ENCODE peak calls at places on chromosome 12, in seven cellular contexts. One of them, this sample, is unnamed.

GRCh38 chr12:127035011-127035879 is 1231.7 kb upstream of the TMEM132C start:
- DNase-seq in uterus: no peak
- DNase-seq in GM12892: no peak
- DNase-seq in esophagus squamous epithelium: no peak
- DNase-seq in breast epithelium: no peak
- DNase-seq in A549: no peak
- DNase-seq in sigmoid colon: no peak
- DNase-seq in this sample: no peak

GRCh38 chr12:47819902-47820630 is at the start of gene HDAC7:
- DNase-seq in esophagus squamous epithelium: no peak
- DNase-seq in sigmoid colon: peak
- DNase-seq in uterus: peak
- DNase-seq in breast epithelium: peak
- DNase-seq in GM12892: peak
- DNase-seq in A549: peak
- DNase-seq in this sample: peak

GRCh38 chr12:77049767-77050353 is 15.5 kb downstream of the E2F7 start:
- DNase-seq in esophagus squamous epithelium: no peak
- DNase-seq in GM12892: no peak
- DNase-seq in breast epithelium: no peak
- DNase-seq in A549: peak
- DNase-seq in uterus: no peak
- DNase-seq in sigmoid colon: no peak
- DNase-seq in this sample: no peak

GRCh38 chr12:27064397-27065342 is 17.7 kb downstream of the C12orf71 start:
- DNase-seq in breast epithelium: no peak
- DNase-seq in sigmoid colon: no peak
- DNase-seq in esophagus squamous epithelium: no peak
- DNase-seq in A549: no peak
- DNase-seq in uterus: no peak
- DNase-seq in GM12892: no peak
- DNase-seq in this sample: no peak

GRCh38 chr12:110704750-110705149 is 15.8 kb upstream of the HVCN1 start:
- DNase-seq in uterus: no peak
- DNase-seq in esophagus squamous epithelium: no peak
- DNase-seq in sigmoid colon: no peak
- DNase-seq in breast epithelium: no peak
- DNase-seq in GM12892: no peak
- DNase-seq in A549: peak
- DNase-seq in this sample: no peak

GRCh38 chr12:96751626-96752025 is 155.4 kb upstream of the NEDD1 start:
- DNase-seq in esophagus squamous epithelium: no peak
- DNase-seq in GM12892: no peak
- DNase-seq in uterus: no peak
- DNase-seq in breast epithelium: no peak
- DNase-seq in sigmoid colon: no peak
- DNase-seq in A549: no peak
- DNase-seq in this sample: no peak

GRCh38 chr12:112900298-112901145 is 6.2 kb upstream of the OAS1 start:
- DNase-seq in breast epithelium: no peak
- DNase-seq in uterus: no peak
- DNase-seq in GM12892: no peak
- DNase-seq in esophagus squamous epithelium: no peak
- DNase-seq in A549: peak
- DNase-seq in sigmoid colon: no peak
- DNase-seq in this sample: peak

GRCh38 chr12:50077099-50077498 is 8.0 kb upstream of the SMARCD1 start:
- DNase-seq in uterus: no peak
- DNase-seq in esophagus squamous epithelium: no peak
- DNase-seq in breast epithelium: no peak
- DNase-seq in GM12892: no peak
- DNase-seq in A549: no peak
- DNase-seq in sigmoid colon: no peak
- DNase-seq in this sample: no peak

GRCh38 chr12:50419112-50419909 is 18.6 kb downstream of the LARP4 start:
- DNase-seq in esophagus squamous epithelium: no peak
- DNase-seq in sigmoid colon: no peak
- DNase-seq in GM12892: no peak
- DNase-seq in breast epithelium: no peak
- DNase-seq in uterus: no peak
- DNase-seq in A549: peak
- DNase-seq in this sample: no peak

GRCh38 chr12:96193725-96194571 is at the start of gene ELK3:
- DNase-seq in sigmoid colon: peak
- DNase-seq in GM12892: peak
- DNase-seq in esophagus squamous epithelium: no peak
- DNase-seq in uterus: peak
- DNase-seq in A549: peak
- DNase-seq in breast epithelium: no peak
- DNase-seq in this sample: peak

GRCh38 chr12:106907411-106907810 is 48.3 kb upstream of the TMEM263 start:
- DNase-seq in uterus: no peak
- DNase-seq in GM12892: no peak
- DNase-seq in sigmoid colon: no peak
- DNase-seq in A549: no peak
- DNase-seq in esophagus squamous epithelium: no peak
- DNase-seq in breast epithelium: no peak
- DNase-seq in this sample: no peak

GRCh38 chr12:50104614-50105366 is 982 bp downstream of the GPD1 start:
- DNase-seq in sigmoid colon: peak
- DNase-seq in uterus: peak
- DNase-seq in esophagus squamous epithelium: no peak
- DNase-seq in GM12892: no peak
- DNase-seq in breast epithelium: no peak
- DNase-seq in A549: no peak
- DNase-seq in this sample: no peak

GRCh38 chr12:96810057-96810456 is 97.0 kb upstream of the NEDD1 start:
- DNase-seq in breast epithelium: no peak
- DNase-seq in esophagus squamous epithelium: no peak
- DNase-seq in A549: peak
- DNase-seq in uterus: no peak
- DNase-seq in GM12892: no peak
- DNase-seq in sigmoid colon: no peak
- DNase-seq in this sample: no peak

GRCh38 chr12:13559318-13559978 is 362.9 kb downstream of the EMP1 start:
- DNase-seq in A549: no peak
- DNase-seq in sigmoid colon: no peak
- DNase-seq in breast epithelium: no peak
- DNase-seq in esophagus squamous epithelium: no peak
- DNase-seq in uterus: no peak
- DNase-seq in GM12892: no peak
- DNase-seq in this sample: no peak

GRCh38 chr12:115204957-115205754 is 521.2 kb upstream of the TBX3 start:
- DNase-seq in esophagus squamous epithelium: no peak
- DNase-seq in GM12892: no peak
- DNase-seq in breast epithelium: no peak
- DNase-seq in sigmoid colon: no peak
- DNase-seq in uterus: no peak
- DNase-seq in A549: peak
- DNase-seq in this sample: no peak

GRCh38 chr12:131074221-131075083 is 120.7 kb downstream of the ADGRD1 start:
- DNase-seq in breast epithelium: no peak
- DNase-seq in A549: no peak
- DNase-seq in uterus: peak
- DNase-seq in GM12892: no peak
- DNase-seq in sigmoid colon: peak
- DNase-seq in esophagus squamous epithelium: no peak
- DNase-seq in this sample: no peak

GRCh38 chr12:65712264-65713004 is 111.8 kb upstream of the HMGA2 start:
- DNase-seq in breast epithelium: no peak
- DNase-seq in sigmoid colon: no peak
- DNase-seq in GM12892: no peak
- DNase-seq in esophagus squamous epithelium: no peak
- DNase-seq in uterus: no peak
- DNase-seq in A549: no peak
- DNase-seq in this sample: no peak

GRCh38 chr12:45522227-45522626 is 207.3 kb upstream of the ARID2 start:
- DNase-seq in breast epithelium: no peak
- DNase-seq in sigmoid colon: no peak
- DNase-seq in GM12892: no peak
- DNase-seq in A549: no peak
- DNase-seq in uterus: no peak
- DNase-seq in esophagus squamous epithelium: no peak
- DNase-seq in this sample: no peak

GRCh38 chr12:67068204-67068731 is 200.9 kb upstream of the CAND1 start:
- DNase-seq in A549: peak
- DNase-seq in breast epithelium: no peak
- DNase-seq in uterus: peak
- DNase-seq in esophagus squamous epithelium: no peak
- DNase-seq in GM12892: no peak
- DNase-seq in sigmoid colon: no peak
- DNase-seq in this sample: no peak

GRCh38 chr12:52020539-52021336 is 14.0 kb downstream of the TAMALIN start:
- DNase-seq in breast epithelium: no peak
- DNase-seq in esophagus squamous epithelium: no peak
- DNase-seq in uterus: no peak
- DNase-seq in sigmoid colon: peak
- DNase-seq in GM12892: no peak
- DNase-seq in A549: peak
- DNase-seq in this sample: no peak

GRCh38 chr12:123113038-123113437 is 37.9 kb downstream of the PITPNM2 start:
- DNase-seq in esophagus squamous epithelium: no peak
- DNase-seq in A549: no peak
- DNase-seq in uterus: no peak
- DNase-seq in sigmoid colon: no peak
- DNase-seq in breast epithelium: no peak
- DNase-seq in GM12892: no peak
- DNase-seq in this sample: no peak

GRCh38 chr12:52524241-52524897 is 4.2 kb upstream of the KRT5 start:
- DNase-seq in sigmoid colon: no peak
- DNase-seq in breast epithelium: no peak
- DNase-seq in uterus: no peak
- DNase-seq in GM12892: no peak
- DNase-seq in esophagus squamous epithelium: no peak
- DNase-seq in A549: no peak
- DNase-seq in this sample: no peak

GRCh38 chr12:113853491-113853890 is 112.6 kb downstream of the RBM19 start:
- DNase-seq in esophagus squamous epithelium: no peak
- DNase-seq in sigmoid colon: no peak
- DNase-seq in A549: no peak
- DNase-seq in GM12892: no peak
- DNase-seq in uterus: no peak
- DNase-seq in breast epithelium: no peak
- DNase-seq in this sample: no peak

GRCh38 chr12:25690996-25691864 is 138.1 kb upstream of the LMNTD1 start:
- DNase-seq in uterus: no peak
- DNase-seq in GM12892: no peak
- DNase-seq in sigmoid colon: no peak
- DNase-seq in esophagus squamous epithelium: no peak
- DNase-seq in A549: no peak
- DNase-seq in breast epithelium: no peak
- DNase-seq in this sample: no peak

GRCh38 chr12:109635717-109636116 is 62.1 kb downstream of the MVK start:
- DNase-seq in A549: no peak
- DNase-seq in sigmoid colon: no peak
- DNase-seq in breast epithelium: no peak
- DNase-seq in GM12892: no peak
- DNase-seq in uterus: no peak
- DNase-seq in esophagus squamous epithelium: no peak
- DNase-seq in this sample: no peak
- TF ChIP-seq POLR2A in A549: no peak
- TF ChIP-seq POLR2A in sigmoid colon: no peak
- TF ChIP-seq POLR2A in breast epithelium: no peak
- TF ChIP-seq POLR2A in GM12892: no peak
- TF ChIP-seq POLR2A in uterus: no peak
- TF ChIP-seq POLR2A in esophagus squamous epithelium: no peak
- TF ChIP-seq POLR2A in this sample: no peak

GRCh38 chr12:57590892-57591566 is at the start of gene PIP4K2C:
- DNase-seq in sigmoid colon: peak
- DNase-seq in uterus: peak
- DNase-seq in esophagus squamous epithelium: no peak
- DNase-seq in breast epithelium: peak
- DNase-seq in A549: peak
- DNase-seq in GM12892: peak
- DNase-seq in this sample: peak
- TF ChIP-seq POLR2A in sigmoid colon: no peak
- TF ChIP-seq POLR2A in uterus: no peak
- TF ChIP-seq POLR2A in esophagus squamous epithelium: no peak
- TF ChIP-seq POLR2A in breast epithelium: peak
- TF ChIP-seq POLR2A in A549: peak
- TF ChIP-seq POLR2A in GM12892: peak
- TF ChIP-seq POLR2A in this sample: no peak

DNA sequence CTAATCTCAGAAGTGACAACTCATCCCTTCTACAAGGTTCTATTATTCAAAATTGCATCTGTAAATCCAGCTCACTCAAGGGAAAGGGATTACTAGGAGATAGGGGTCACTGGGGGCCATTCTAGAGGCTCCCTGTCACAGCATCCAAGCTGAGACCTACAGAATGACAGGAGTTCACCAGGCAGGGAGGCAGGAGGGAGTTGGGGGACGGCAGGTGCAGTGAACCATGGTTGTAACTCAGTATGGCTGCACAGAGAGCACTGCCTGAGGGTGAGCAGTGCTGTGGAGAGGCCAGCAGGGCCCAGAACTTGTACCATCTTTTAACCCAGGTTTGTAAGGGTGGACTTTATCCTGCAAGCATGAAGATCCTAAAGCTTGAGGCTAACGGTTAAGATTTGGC is 37.9 kb upstream of the SINHCAF start:
- DNase-seq in breast epithelium: no peak
- DNase-seq in esophagus squamous epithelium: no peak
- DNase-seq in sigmoid colon: no peak
- DNase-seq in GM12892: no peak
- DNase-seq in A549: no peak
- DNase-seq in uterus: no peak
- DNase-seq in this sample: no peak
- TF ChIP-seq POLR2A in breast epithelium: no peak
- TF ChIP-seq POLR2A in esophagus squamous epithelium: no peak
- TF ChIP-seq POLR2A in sigmoid colon: no peak
- TF ChIP-seq POLR2A in GM12892: no peak
- TF ChIP-seq POLR2A in A549: no peak
- TF ChIP-seq POLR2A in uterus: no peak
- TF ChIP-seq POLR2A in this sample: no peak

DNA sequence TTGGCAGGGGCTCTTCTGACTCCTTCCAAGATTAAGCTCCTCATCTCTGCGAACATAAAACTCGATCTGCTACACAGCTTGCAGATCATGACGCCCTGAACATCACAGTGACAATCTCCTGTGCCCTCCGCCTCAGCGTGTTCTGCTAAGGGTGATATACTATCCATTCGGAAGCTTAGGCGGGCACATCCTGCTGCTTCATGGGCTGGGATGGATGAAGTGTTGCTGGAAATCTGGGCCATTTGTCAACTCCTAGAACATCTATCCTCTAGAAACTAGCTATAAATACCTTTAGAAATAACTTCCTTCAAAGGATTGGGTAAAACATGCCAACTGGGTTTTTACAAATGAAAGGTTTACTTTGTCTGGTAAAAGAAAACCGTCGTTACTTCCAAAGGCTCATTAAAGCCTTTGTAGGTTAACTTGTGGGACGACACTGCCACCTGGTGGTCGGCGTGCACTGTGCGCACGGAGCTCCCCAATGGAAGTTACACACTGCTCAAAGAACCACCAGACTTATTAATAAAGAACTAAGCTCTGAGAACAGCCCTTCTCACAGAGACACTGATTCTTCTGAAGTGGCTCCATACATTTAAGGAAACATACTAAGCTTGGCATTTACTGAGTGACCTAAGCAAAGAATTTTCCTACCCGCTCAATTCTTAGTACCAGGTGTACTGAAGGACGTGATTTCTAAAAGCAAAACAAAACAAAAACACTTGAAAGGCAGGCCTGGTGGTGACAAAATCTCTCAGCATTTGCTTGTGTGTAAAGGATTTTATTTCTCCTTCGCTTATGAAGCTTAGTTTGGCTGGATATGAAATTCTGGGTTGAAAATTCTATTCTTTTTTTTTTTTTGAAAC is 21.5 kb upstream of the CACNA2D4 start:
- DNase-seq in sigmoid colon: peak
- DNase-seq in uterus: peak
- DNase-seq in A549: peak
- DNase-seq in breast epithelium: peak
- DNase-seq in esophagus squamous epithelium: no peak
- DNase-seq in GM12892: no peak
- DNase-seq in this sample: peak
- TF ChIP-seq POLR2A in sigmoid colon: no peak
- TF ChIP-seq POLR2A in uterus: no peak
- TF ChIP-seq POLR2A in A549: no peak
- TF ChIP-seq POLR2A in breast epithelium: no peak
- TF ChIP-seq POLR2A in esophagus squamous epithelium: no peak
- TF ChIP-seq POLR2A in GM12892: no peak
- TF ChIP-seq POLR2A in this sample: no peak